ENCODE peak calls at places on chromosome 3, in five cellular contexts. T is gastrocnemius medialis, F is heart left ventricle, U is nephron progenitor cell, Y is right atrium auricular region. P is an unnamed sample.
A peak's percentile ranks its signal among the peaks of the same experiment; 100 is the strongest.

GRCh38 chr3:177195242-177195940 is 1.9 kb downstream of the TBL1XR1 start:
- DNase-seq in Y (peak; percentile 18), U (peak; percentile 7), T (peak; percentile 42), F (peak; percentile 39), P (peak; percentile 65)

GRCh38 chr3:41338276-41338675 is 139.0 kb downstream of the CTNNB1 start:
- DNase-seq in U (no peak), Y (no peak), F (no peak), T (no peak), P (no peak)

GRCh38 chr3:136632625-136633081 is 119.5 kb downstream of the STAG1 start:
- DNase-seq in Y (no peak), F (no peak), T (no peak), U (no peak), P (peak; percentile 49)

GRCh38 chr3:126004692-126005091 is 35.7 kb downstream of the ROPN1B start:
- DNase-seq in Y (no peak), F (no peak), T (no peak), U (no peak), P (no peak)

GRCh38 chr3:48855681-48856447 is 8.2 kb upstream of the PRKAR2A start:
- DNase-seq in T (no peak), F (no peak), Y (no peak), U (no peak), P (no peak)

GRCh38 chr3:188156051-188156450 is 2.1 kb downstream of the LPP start:
- DNase-seq in T (no peak), U (no peak), Y (no peak), F (no peak), P (no peak)

GRCh38 chr3:194640829-194641228 is 7.6 kb upstream of the TMEM44 start:
- DNase-seq in U (peak; percentile 37), Y (no peak), T (no peak), F (no peak), P (peak; percentile 25)

GRCh38 chr3:132637590-132637989 is 22.0 kb downstream of the ACAD11 start:
- DNase-seq in T (no peak), U (no peak), F (no peak), Y (no peak), P (peak; percentile 3)

GRCh38 chr3:156507285-156507684 is 47.6 kb downstream of the SSR3 start:
- DNase-seq in U (no peak), Y (no peak), F (no peak), T (no peak), P (no peak)

GRCh38 chr3:178297204-178297603 is 239.0 kb upstream of the KCNMB2 start:
- DNase-seq in F (no peak), Y (no peak), U (no peak), T (peak; percentile 18), P (no peak)

GRCh38 chr3:27585429-27585828 is 101.2 kb upstream of the SLC4A7 start:
- DNase-seq in F (no peak), U (no peak), Y (no peak), T (no peak), P (no peak)

GRCh38 chr3:151067158-151067557 is 18.3 kb upstream of the MED12L start:
- DNase-seq in T (no peak), U (no peak), Y (no peak), F (no peak), P (peak; percentile 38)

GRCh38 chr3:37026851-37027250 is 33.5 kb downstream of the MLH1 start:
- DNase-seq in F (no peak), U (no peak), T (no peak), Y (no peak), P (no peak)

DNA sequence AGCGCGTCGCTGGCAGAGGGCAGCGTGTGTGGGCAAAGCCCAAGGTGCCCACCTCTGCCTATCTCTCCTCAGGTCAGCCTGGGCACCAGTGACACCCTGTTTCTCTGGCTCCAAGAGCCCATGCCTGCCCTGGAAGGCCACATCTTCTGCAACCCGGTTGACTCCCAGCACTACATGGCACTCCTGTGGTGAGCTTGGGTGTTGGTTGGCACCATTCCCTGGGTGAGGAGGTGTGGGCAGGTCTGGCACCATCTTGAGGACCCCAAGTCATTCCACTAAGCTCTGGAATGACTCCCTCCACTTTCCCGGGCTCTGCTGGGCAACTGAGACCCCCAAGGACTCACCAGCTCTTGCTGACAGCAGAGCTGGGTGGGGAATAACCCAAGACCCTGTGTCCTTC is 28.5 kb downstream of the XYLB start:
- DNase-seq in F (no peak), T (no peak), U (no peak), Y (no peak), P (no peak)
- TF ChIP-seq CTCF in F (no peak), T (no peak), U (no peak), Y (no peak), P (no peak)

DNA sequence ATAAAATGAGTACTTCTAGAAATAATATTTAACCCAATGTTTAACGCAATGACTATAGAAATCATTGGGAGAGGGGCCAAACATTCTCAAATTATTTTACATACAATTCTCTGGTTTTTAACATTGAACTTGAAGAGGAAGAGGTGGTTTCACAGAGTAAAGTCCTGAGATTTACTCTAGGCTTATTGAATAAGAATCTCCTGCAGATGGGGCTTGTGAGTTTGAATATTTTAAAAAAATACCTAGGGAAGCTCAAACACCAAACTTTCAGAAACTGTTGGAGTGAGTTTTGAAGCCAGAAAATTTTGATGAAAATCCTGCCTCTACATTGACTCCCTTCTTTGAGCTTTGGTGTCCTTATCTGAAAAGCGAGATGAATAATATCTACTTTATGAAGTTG is 906.6 kb downstream of the TUSC7 start:
- DNase-seq in U (no peak), F (no peak), Y (no peak), T (no peak), P (no peak)
- TF ChIP-seq CTCF in U (no peak), F (no peak), Y (no peak), T (no peak), P (peak; percentile 11)

DNA sequence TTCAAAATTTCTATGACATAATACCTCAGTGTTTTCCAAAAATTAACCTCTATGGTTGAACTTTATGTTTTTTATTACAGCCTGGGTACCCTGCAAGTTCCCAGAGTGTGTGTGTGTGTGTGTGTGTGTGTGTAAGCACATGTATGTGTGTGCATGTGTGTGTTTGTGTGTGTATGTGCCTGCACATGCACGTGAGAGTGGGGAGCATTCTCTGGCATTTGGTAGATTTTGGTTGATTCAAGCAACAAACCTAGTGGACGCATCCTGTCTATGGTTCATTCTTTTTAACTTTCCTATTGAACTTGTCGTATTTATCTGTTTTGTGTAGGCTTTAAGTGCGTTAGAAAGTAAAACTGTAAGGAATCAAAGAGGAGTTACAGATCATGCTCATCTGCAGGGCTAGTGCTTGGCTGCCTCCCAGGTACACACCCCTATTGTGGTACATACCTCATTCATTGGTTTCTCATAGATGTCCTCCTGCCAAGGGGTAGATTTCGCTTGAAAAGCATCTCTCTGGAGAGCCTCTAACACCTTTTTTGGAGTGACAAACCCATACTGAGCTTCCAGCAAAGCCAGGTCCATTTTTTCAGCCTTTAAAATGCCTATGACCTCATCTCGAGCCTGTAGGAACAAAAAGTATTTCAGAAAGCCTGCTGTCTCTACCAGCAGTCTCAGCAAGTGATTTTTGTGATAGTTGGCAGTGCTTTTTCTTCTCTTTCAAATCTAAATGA is 111.9 kb downstream of the CMSS1 start:
- DNase-seq in F (peak; percentile 46), Y (no peak), T (peak; percentile 62), U (no peak), P (peak; percentile 68)
- TF ChIP-seq CTCF in F (no peak), Y (peak; percentile 7), T (no peak), U (no peak), P (no peak)

DNA sequence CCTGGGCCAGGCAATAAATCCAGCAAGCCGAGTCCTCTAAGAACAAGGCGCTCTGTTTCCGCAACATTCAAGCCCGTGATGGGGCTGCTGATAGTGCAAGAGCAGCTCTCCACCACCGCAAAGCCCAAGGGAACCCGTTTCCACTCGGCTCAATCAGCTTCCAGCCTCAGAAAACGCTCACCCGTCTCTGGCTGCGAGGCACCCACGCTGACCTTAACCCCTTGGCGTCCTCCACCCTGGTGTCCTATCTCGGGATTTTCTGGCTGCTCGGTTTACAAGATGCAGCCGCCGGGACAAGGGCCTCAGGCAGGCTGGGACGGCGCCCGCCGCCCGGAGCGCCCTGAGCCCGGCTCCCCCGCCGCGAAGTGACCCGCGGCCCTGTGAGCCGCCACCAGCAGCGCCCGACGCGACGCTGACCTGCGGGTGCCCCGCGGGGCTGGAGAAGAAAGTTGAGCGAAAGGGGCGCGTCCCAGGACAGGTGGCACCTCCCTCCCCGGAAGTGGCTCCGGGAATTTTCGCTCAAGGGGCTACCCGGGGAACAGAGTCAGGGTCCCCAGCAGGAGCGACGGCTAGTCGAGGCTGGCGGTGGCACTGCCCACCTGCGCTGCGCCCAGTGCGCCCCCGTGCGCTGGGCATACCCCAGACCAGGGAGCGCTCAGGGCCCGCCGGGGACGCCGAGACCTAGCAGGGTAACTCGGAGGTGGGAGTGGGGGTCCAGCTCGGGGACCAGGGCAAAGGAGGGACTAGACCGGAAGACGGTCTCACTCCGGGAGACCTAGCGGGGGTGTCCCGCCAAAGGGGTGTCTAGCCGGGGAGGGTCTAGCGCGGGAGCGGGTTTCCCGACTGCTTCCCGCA is 18.1 kb downstream of the SPATA12 start:
- DNase-seq in Y (peak; percentile 72), F (peak; percentile 58), U (peak; percentile 58), T (peak; percentile 42), P (peak; percentile 33)
- TF ChIP-seq CTCF in Y (no peak), F (no peak), U (no peak), T (no peak), P (no peak)

GRCh38 chr3:14274999-14275961 is 96.7 kb downstream of the LSM3 start:
- DNase-seq in F (no peak), U (no peak), T (no peak), Y (no peak), P (peak; percentile 43)
- TF ChIP-seq CTCF in F (no peak), U (no peak), T (peak; percentile 37), Y (peak; percentile 24), P (peak; percentile 6)

DNA sequence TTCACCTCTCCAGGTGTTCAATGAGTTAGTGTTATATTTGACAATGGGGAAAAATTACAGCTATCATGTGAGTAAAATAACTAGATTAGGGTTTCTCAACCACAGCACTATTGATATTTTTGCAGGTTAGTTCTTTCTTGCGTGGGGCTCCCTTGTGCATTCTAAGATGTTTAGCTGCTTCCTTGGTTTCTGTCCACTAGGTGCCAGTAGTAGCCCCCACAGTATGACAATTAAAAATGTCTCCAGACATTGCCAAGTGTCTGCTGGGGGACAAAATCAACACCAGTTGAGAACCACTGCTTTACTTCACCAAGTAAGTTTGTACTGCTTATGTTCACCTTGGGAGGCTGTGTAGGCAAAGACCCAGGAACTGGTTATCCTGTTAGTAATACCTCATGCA is 618.7 kb downstream of the EDEM1 start:
- DNase-seq in U (peak; percentile 15), T (no peak), F (no peak), Y (no peak), P (no peak)
- TF ChIP-seq CTCF in U (peak; percentile 63), T (no peak), F (no peak), Y (no peak), P (peak; percentile 48)

DNA sequence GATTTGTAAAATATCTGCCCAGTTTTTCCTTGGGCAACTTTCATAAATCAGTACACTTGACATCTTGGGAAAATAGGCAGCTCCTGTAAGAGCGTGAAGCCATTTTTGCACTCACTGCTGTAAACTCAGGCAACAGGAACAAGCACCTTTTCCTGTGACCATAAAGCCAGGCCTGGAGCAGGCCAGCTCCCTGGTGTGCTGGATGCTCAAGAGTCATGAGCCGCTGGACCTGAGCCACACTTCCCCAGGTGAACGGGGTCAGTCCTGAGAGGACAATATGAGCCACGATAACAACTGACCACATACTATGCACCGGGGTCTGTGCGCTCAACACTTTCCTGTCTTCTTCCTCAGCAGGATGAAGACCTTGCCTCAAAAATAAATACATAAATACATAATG is 158.2 kb downstream of the NUP210 start:
- DNase-seq in Y (no peak), U (no peak), T (no peak), F (no peak), P (no peak)
- TF ChIP-seq CTCF in Y (no peak), U (no peak), T (no peak), F (no peak), P (no peak)